ENCODE peak calls at places on chromosomes 13 and 19, in six cellular contexts. One of them, this sample, is unnamed.

GRCh38 chr19:17385878-17386611 is 8.0 kb downstream of the CCDC194 start:
- DNase-seq in IMR-90: peak
- DNase-seq in neuronal stem cell: no peak
- DNase-seq in H1: peak
- DNase-seq in trophoblast cell: peak
- DNase-seq in mesenchymal stem cell: peak
- DNase-seq in this sample: peak

GRCh38 chr13:77918391-77919261 is at the start of gene EDNRB:
- DNase-seq in IMR-90: peak
- DNase-seq in neuronal stem cell: peak
- DNase-seq in H1: peak
- DNase-seq in trophoblast cell: peak
- DNase-seq in mesenchymal stem cell: peak
- DNase-seq in this sample: peak

GRCh38 chr19:39704181-39705044 is at the start of gene LGALS14:
- DNase-seq in IMR-90: no peak
- DNase-seq in neuronal stem cell: no peak
- DNase-seq in H1: no peak
- DNase-seq in trophoblast cell: peak
- DNase-seq in mesenchymal stem cell: no peak
- DNase-seq in this sample: no peak

GRCh38 chr19:47540748-47541147 is 25.9 kb upstream of the NAPA start:
- DNase-seq in IMR-90: peak
- DNase-seq in neuronal stem cell: no peak
- DNase-seq in H1: no peak
- DNase-seq in trophoblast cell: peak
- DNase-seq in mesenchymal stem cell: peak
- DNase-seq in this sample: no peak

GRCh38 chr19:12284226-12284625 is 10.5 kb downstream of the ZNF44 start:
- DNase-seq in IMR-90: no peak
- DNase-seq in neuronal stem cell: no peak
- DNase-seq in H1: no peak
- DNase-seq in trophoblast cell: no peak
- DNase-seq in mesenchymal stem cell: no peak
- DNase-seq in this sample: no peak

GRCh38 chr13:110566201-110566600 is 4.7 kb upstream of the RAB20 start:
- DNase-seq in IMR-90: no peak
- DNase-seq in neuronal stem cell: no peak
- DNase-seq in H1: no peak
- DNase-seq in trophoblast cell: no peak
- DNase-seq in mesenchymal stem cell: no peak
- DNase-seq in this sample: no peak

GRCh38 chr13:75788494-75788991 is 152.4 kb downstream of the LMO7 start:
- DNase-seq in IMR-90: peak
- DNase-seq in neuronal stem cell: no peak
- DNase-seq in H1: no peak
- DNase-seq in trophoblast cell: peak
- DNase-seq in mesenchymal stem cell: peak
- DNase-seq in this sample: no peak

GRCh38 chr13:59754411-59754810 is 409.3 kb downstream of the DIAPH3 start:
- DNase-seq in IMR-90: no peak
- DNase-seq in neuronal stem cell: no peak
- DNase-seq in H1: no peak
- DNase-seq in trophoblast cell: no peak
- DNase-seq in mesenchymal stem cell: no peak
- DNase-seq in this sample: no peak

GRCh38 chr13:51221674-51222509 is at the start of gene FAM124A:
- DNase-seq in IMR-90: peak
- DNase-seq in neuronal stem cell: peak
- DNase-seq in H1: peak
- DNase-seq in trophoblast cell: peak
- DNase-seq in mesenchymal stem cell: peak
- DNase-seq in this sample: no peak

GRCh38 chr19:35498984-35499383 is 8.7 kb upstream of the KRTDAP start:
- DNase-seq in IMR-90: no peak
- DNase-seq in neuronal stem cell: no peak
- DNase-seq in H1: no peak
- DNase-seq in trophoblast cell: no peak
- DNase-seq in mesenchymal stem cell: no peak
- DNase-seq in this sample: no peak

GRCh38 chr13:27657724-27658123 is 36.0 kb downstream of the POLR1D start:
- DNase-seq in IMR-90: no peak
- DNase-seq in neuronal stem cell: no peak
- DNase-seq in H1: no peak
- DNase-seq in trophoblast cell: no peak
- DNase-seq in mesenchymal stem cell: no peak
- DNase-seq in this sample: no peak

GRCh38 chr19:57664269-57665127 is 4.2 kb upstream of the ZSCAN4 start:
- DNase-seq in IMR-90: peak
- DNase-seq in neuronal stem cell: peak
- DNase-seq in H1: peak
- DNase-seq in trophoblast cell: peak
- DNase-seq in mesenchymal stem cell: peak
- DNase-seq in this sample: peak

GRCh38 chr13:100645382-100645781 is 29.2 kb downstream of the TMTC4 start:
- DNase-seq in IMR-90: no peak
- DNase-seq in neuronal stem cell: no peak
- DNase-seq in H1: no peak
- DNase-seq in trophoblast cell: no peak
- DNase-seq in mesenchymal stem cell: no peak
- DNase-seq in this sample: no peak

GRCh38 chr13:38830442-38831045 is 143.7 kb downstream of the FREM2 start:
- DNase-seq in IMR-90: no peak
- DNase-seq in neuronal stem cell: no peak
- DNase-seq in H1: no peak
- DNase-seq in trophoblast cell: no peak
- DNase-seq in mesenchymal stem cell: no peak
- DNase-seq in this sample: no peak

GRCh38 chr19:47719047-47719885 is 6.0 kb downstream of the EHD2 start:
- DNase-seq in IMR-90: peak
- DNase-seq in neuronal stem cell: no peak
- DNase-seq in H1: no peak
- DNase-seq in trophoblast cell: no peak
- DNase-seq in mesenchymal stem cell: peak
- DNase-seq in this sample: no peak

GRCh38 chr13:102799544-102800144 is 725 bp downstream of the BIVM start:
- DNase-seq in IMR-90: peak
- DNase-seq in neuronal stem cell: peak
- DNase-seq in H1: no peak
- DNase-seq in trophoblast cell: peak
- DNase-seq in mesenchymal stem cell: peak
- DNase-seq in this sample: peak

GRCh38 chr13:33721719-33722118 is 96.2 kb upstream of the RFC3 start:
- DNase-seq in IMR-90: peak
- DNase-seq in neuronal stem cell: no peak
- DNase-seq in H1: no peak
- DNase-seq in trophoblast cell: peak
- DNase-seq in mesenchymal stem cell: peak
- DNase-seq in this sample: no peak

GRCh38 chr13:46184277-46184699 is 2.3 kb upstream of the LCP1 start:
- DNase-seq in IMR-90: no peak
- DNase-seq in neuronal stem cell: no peak
- DNase-seq in H1: peak
- DNase-seq in trophoblast cell: peak
- DNase-seq in mesenchymal stem cell: no peak
- DNase-seq in this sample: peak

DNA sequence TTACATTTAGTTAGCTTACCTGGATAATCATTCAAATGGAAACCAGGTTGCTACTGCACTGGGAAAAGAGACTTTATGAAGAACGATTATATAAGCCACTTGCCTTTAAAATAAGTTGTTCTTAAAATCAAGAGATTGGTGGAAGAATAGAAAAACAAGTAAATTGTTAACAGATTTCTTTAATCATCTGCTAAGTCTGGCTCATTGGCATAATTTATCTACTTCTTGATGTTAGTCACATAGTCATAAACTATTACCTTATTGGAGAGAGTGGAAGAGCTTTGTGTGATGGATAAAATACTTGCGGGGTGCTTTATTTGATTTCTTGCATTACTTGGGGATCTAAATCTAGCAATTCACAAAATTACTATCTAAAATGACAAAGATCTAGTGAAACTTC is 6.8 kb downstream of the LSM14A start:
- DNase-seq in IMR-90: no peak
- DNase-seq in neuronal stem cell: no peak
- DNase-seq in H1: no peak
- DNase-seq in trophoblast cell: no peak
- DNase-seq in mesenchymal stem cell: no peak
- DNase-seq in this sample: no peak
- H3K14ac ChIP-seq in IMR-90: no peak
- H3K14ac ChIP-seq in neuronal stem cell: no peak
- H3K14ac ChIP-seq in H1: no peak
- H3K14ac ChIP-seq in trophoblast cell: no peak
- H3K14ac ChIP-seq in mesenchymal stem cell: no peak
- H3K14ac ChIP-seq in this sample: no peak

DNA sequence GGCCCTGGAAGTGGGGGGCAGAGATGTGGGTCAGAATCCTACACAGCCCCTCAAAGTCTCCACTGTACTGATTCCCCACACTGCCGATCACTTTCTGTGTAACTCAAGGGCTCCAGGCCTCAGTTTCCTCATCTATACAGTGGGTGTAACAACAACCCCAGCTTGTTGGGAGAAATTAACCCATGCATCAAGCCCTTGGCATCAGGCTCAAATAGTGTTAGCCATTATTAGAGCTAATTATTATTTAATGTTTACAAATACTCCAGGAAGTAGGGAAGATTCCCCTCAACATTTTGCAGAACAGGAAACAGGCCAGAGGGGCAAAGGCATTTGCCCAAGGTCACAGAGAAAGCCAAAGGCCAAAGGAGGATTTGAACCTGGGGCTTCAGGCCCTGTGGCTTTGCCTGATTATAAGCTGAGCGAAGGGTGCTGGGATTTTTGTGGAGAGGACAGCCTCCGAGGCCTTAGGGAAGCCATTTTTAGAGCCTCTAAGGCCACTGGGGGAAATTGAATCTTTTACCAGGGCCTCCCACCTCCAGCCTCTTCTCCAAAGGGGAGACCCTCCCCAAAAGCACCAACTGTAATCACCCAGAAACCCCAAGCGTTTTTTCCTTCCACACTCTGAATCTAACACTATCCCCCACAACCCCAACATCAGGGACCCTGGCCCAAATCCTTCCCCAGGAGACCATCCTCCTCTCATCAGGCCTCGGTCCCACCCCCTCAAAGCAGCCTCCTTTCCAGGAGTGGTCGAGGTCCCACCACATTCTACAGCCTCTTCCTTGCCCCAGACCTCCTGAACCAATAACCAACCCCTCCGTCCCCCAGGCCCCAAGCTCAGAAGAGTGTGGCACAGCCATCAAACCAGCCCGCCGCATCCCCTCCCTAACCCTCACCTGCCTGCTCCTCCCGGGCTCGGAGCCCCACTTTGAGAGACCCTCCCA is 1.1 kb downstream of the FKBP8 start:
- DNase-seq in IMR-90: no peak
- DNase-seq in neuronal stem cell: no peak
- DNase-seq in H1: no peak
- DNase-seq in trophoblast cell: peak
- DNase-seq in mesenchymal stem cell: no peak
- DNase-seq in this sample: peak
- H2AK5ac ChIP-seq in IMR-90: peak
- H2AK5ac ChIP-seq in neuronal stem cell: peak
- H2AK5ac ChIP-seq in H1: no peak
- H2AK5ac ChIP-seq in trophoblast cell: peak
- H2AK5ac ChIP-seq in mesenchymal stem cell: peak
- H2AK5ac ChIP-seq in this sample: no peak

GRCh38 chr19:53594811-53595509 is 36.8 kb upstream of the DPRX start:
- DNase-seq in IMR-90: no peak
- DNase-seq in neuronal stem cell: no peak
- DNase-seq in H1: peak
- DNase-seq in trophoblast cell: no peak
- DNase-seq in mesenchymal stem cell: no peak
- DNase-seq in this sample: peak

GRCh38 chr19:53598361-53598760 is 33.4 kb upstream of the DPRX start:
- DNase-seq in IMR-90: no peak
- DNase-seq in neuronal stem cell: no peak
- DNase-seq in H1: no peak
- DNase-seq in trophoblast cell: peak
- DNase-seq in mesenchymal stem cell: no peak
- DNase-seq in this sample: no peak

GRCh38 chr19:53597023-53597422 is 34.8 kb upstream of the DPRX start:
- DNase-seq in IMR-90: no peak
- DNase-seq in neuronal stem cell: no peak
- DNase-seq in H1: no peak
- DNase-seq in trophoblast cell: peak
- DNase-seq in mesenchymal stem cell: no peak
- DNase-seq in this sample: no peak

GRCh38 chr19:53595510-53595867 is 36.3 kb upstream of the DPRX start:
- DNase-seq in IMR-90: no peak
- DNase-seq in neuronal stem cell: no peak
- DNase-seq in H1: no peak
- DNase-seq in trophoblast cell: no peak
- DNase-seq in mesenchymal stem cell: no peak
- DNase-seq in this sample: no peak

DNA sequence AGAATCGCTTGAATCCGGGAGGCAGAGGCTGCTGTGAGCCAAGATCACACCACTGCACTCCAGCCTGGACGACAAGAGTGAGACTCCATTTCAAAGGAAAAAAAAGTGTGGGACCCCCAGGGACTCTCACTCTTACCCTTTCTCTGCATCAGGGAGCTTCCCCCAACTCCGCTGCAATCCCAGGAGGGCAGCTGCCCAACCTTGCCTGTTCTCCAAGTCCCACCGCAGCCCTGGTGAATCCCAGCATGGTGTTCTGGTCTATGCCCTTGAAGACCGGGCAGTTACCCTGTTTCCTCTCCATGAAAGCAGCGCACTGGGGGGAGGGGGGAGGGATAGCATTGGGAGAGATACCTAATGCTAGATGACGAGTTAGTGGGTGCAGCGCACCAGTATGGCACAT is 35.7 kb upstream of the DPRX start:
- DNase-seq in IMR-90: no peak
- DNase-seq in neuronal stem cell: no peak
- DNase-seq in H1: peak
- DNase-seq in trophoblast cell: no peak
- DNase-seq in mesenchymal stem cell: no peak
- DNase-seq in this sample: peak
- H2BK120ac ChIP-seq in IMR-90: no peak
- H2BK120ac ChIP-seq in neuronal stem cell: no peak
- H2BK120ac ChIP-seq in H1: peak
- H2BK120ac ChIP-seq in trophoblast cell: peak
- H2BK120ac ChIP-seq in mesenchymal stem cell: no peak
- H2BK120ac ChIP-seq in this sample: peak

GRCh38 chr13:93646247-93646646 is 419.6 kb downstream of the GPC6 start:
- DNase-seq in IMR-90: no peak
- DNase-seq in neuronal stem cell: no peak
- DNase-seq in H1: no peak
- DNase-seq in trophoblast cell: no peak
- DNase-seq in mesenchymal stem cell: no peak
- DNase-seq in this sample: no peak
- H3K14ac ChIP-seq in IMR-90: no peak
- H3K14ac ChIP-seq in neuronal stem cell: no peak
- H3K14ac ChIP-seq in H1: no peak
- H3K14ac ChIP-seq in trophoblast cell: no peak
- H3K14ac ChIP-seq in mesenchymal stem cell: no peak
- H3K14ac ChIP-seq in this sample: no peak

GRCh38 chr19:38666662-38667448 is 19.4 kb downstream of the ACTN4 start:
- DNase-seq in IMR-90: peak
- DNase-seq in neuronal stem cell: peak
- DNase-seq in H1: no peak
- DNase-seq in trophoblast cell: no peak
- DNase-seq in mesenchymal stem cell: peak
- DNase-seq in this sample: no peak
- H2AK5ac ChIP-seq in IMR-90: peak
- H2AK5ac ChIP-seq in neuronal stem cell: peak
- H2AK5ac ChIP-seq in H1: peak
- H2AK5ac ChIP-seq in trophoblast cell: no peak
- H2AK5ac ChIP-seq in mesenchymal stem cell: peak
- H2AK5ac ChIP-seq in this sample: peak

This sample was measured in H9.